ENCODE peak calls at places on chromosome 1, in eight cellular contexts. One of them, this sample, is unnamed.

GRCh38 chr1:93471911-93472310 is 24.0 kb downstream of the FNBP1L start:
- DNase-seq in SJSA1: no peak
- DNase-seq in esophagus muscularis mucosa: no peak
- DNase-seq in effector memory CD4-positive, alpha-beta T cell: no peak
- DNase-seq in uterus: no peak
- DNase-seq in AG04450: peak
- DNase-seq in IMR-90: peak
- DNase-seq in mammary epithelial cell: peak
- DNase-seq in this sample: no peak

GRCh38 chr1:219676012-219676770 is 63.3 kb upstream of the ZC3H11B start:
- DNase-seq in SJSA1: no peak
- DNase-seq in esophagus muscularis mucosa: no peak
- DNase-seq in effector memory CD4-positive, alpha-beta T cell: no peak
- DNase-seq in uterus: no peak
- DNase-seq in AG04450: no peak
- DNase-seq in IMR-90: peak
- DNase-seq in mammary epithelial cell: no peak
- DNase-seq in this sample: no peak

GRCh38 chr1:41518471-41518870 is 34.0 kb upstream of the EDN2 start:
- DNase-seq in SJSA1: no peak
- DNase-seq in esophagus muscularis mucosa: no peak
- DNase-seq in effector memory CD4-positive, alpha-beta T cell: no peak
- DNase-seq in uterus: no peak
- DNase-seq in AG04450: no peak
- DNase-seq in IMR-90: no peak
- DNase-seq in mammary epithelial cell: no peak
- DNase-seq in this sample: no peak

GRCh38 chr1:53754484-53755312 is 15.7 kb upstream of the GLIS1 start:
- DNase-seq in SJSA1: peak
- DNase-seq in esophagus muscularis mucosa: no peak
- DNase-seq in effector memory CD4-positive, alpha-beta T cell: no peak
- DNase-seq in uterus: no peak
- DNase-seq in AG04450: no peak
- DNase-seq in IMR-90: peak
- DNase-seq in mammary epithelial cell: peak
- DNase-seq in this sample: no peak

GRCh38 chr1:53107570-53108322 is 34.7 kb downstream of the SLC1A7 start:
- DNase-seq in SJSA1: peak
- DNase-seq in esophagus muscularis mucosa: no peak
- DNase-seq in effector memory CD4-positive, alpha-beta T cell: no peak
- DNase-seq in uterus: no peak
- DNase-seq in AG04450: peak
- DNase-seq in IMR-90: peak
- DNase-seq in mammary epithelial cell: no peak
- DNase-seq in this sample: no peak

GRCh38 chr1:77831976-77832695 is 52.7 kb downstream of the MIGA1 start:
- DNase-seq in SJSA1: peak
- DNase-seq in esophagus muscularis mucosa: no peak
- DNase-seq in effector memory CD4-positive, alpha-beta T cell: no peak
- DNase-seq in uterus: no peak
- DNase-seq in AG04450: no peak
- DNase-seq in IMR-90: peak
- DNase-seq in mammary epithelial cell: no peak
- DNase-seq in this sample: no peak

GRCh38 chr1:147515046-147515869 is 26.0 kb upstream of the BCL9 start:
- DNase-seq in SJSA1: no peak
- DNase-seq in esophagus muscularis mucosa: no peak
- DNase-seq in effector memory CD4-positive, alpha-beta T cell: no peak
- DNase-seq in uterus: no peak
- DNase-seq in AG04450: no peak
- DNase-seq in IMR-90: peak
- DNase-seq in mammary epithelial cell: peak
- DNase-seq in this sample: peak

GRCh38 chr1:155320661-155321576 is at the start of gene RUSC1:
- DNase-seq in SJSA1: no peak
- DNase-seq in esophagus muscularis mucosa: no peak
- DNase-seq in effector memory CD4-positive, alpha-beta T cell: peak
- DNase-seq in uterus: peak
- DNase-seq in AG04450: no peak
- DNase-seq in IMR-90: peak
- DNase-seq in mammary epithelial cell: no peak
- DNase-seq in this sample: peak

GRCh38 chr1:88056880-88057279 is 627.2 kb upstream of the PKN2 start:
- DNase-seq in SJSA1: no peak
- DNase-seq in esophagus muscularis mucosa: no peak
- DNase-seq in effector memory CD4-positive, alpha-beta T cell: no peak
- DNase-seq in uterus: no peak
- DNase-seq in AG04450: no peak
- DNase-seq in IMR-90: no peak
- DNase-seq in mammary epithelial cell: no peak
- DNase-seq in this sample: no peak

GRCh38 chr1:203643213-203644045 is 16.8 kb downstream of the ATP2B4 start:
- DNase-seq in SJSA1: peak
- DNase-seq in esophagus muscularis mucosa: no peak
- DNase-seq in effector memory CD4-positive, alpha-beta T cell: no peak
- DNase-seq in uterus: no peak
- DNase-seq in AG04450: no peak
- DNase-seq in IMR-90: peak
- DNase-seq in mammary epithelial cell: peak
- DNase-seq in this sample: no peak

GRCh38 chr1:61490924-61491323 is 234.0 kb downstream of the TM2D1 start:
- DNase-seq in SJSA1: no peak
- DNase-seq in esophagus muscularis mucosa: no peak
- DNase-seq in effector memory CD4-positive, alpha-beta T cell: no peak
- DNase-seq in uterus: peak
- DNase-seq in AG04450: no peak
- DNase-seq in IMR-90: no peak
- DNase-seq in mammary epithelial cell: no peak
- DNase-seq in this sample: no peak
- H3K27ac ChIP-seq in SJSA1: no peak
- H3K27ac ChIP-seq in esophagus muscularis mucosa: peak
- H3K27ac ChIP-seq in effector memory CD4-positive, alpha-beta T cell: no peak
- H3K27ac ChIP-seq in uterus: peak
- H3K27ac ChIP-seq in AG04450: no peak
- H3K27ac ChIP-seq in IMR-90: no peak
- H3K27ac ChIP-seq in mammary epithelial cell: no peak
- H3K27ac ChIP-seq in this sample: no peak

GRCh38 chr1:8905582-8906191 is 27.2 kb upstream of the ENO1 start:
- DNase-seq in SJSA1: peak
- DNase-seq in esophagus muscularis mucosa: no peak
- DNase-seq in effector memory CD4-positive, alpha-beta T cell: no peak
- DNase-seq in uterus: no peak
- DNase-seq in AG04450: no peak
- DNase-seq in IMR-90: no peak
- DNase-seq in mammary epithelial cell: peak
- DNase-seq in this sample: no peak

GRCh38 chr1:8899046-8899445 is 20.6 kb upstream of the ENO1 start:
- DNase-seq in SJSA1: no peak
- DNase-seq in esophagus muscularis mucosa: no peak
- DNase-seq in effector memory CD4-positive, alpha-beta T cell: no peak
- DNase-seq in uterus: no peak
- DNase-seq in AG04450: no peak
- DNase-seq in IMR-90: no peak
- DNase-seq in mammary epithelial cell: no peak
- DNase-seq in this sample: no peak

GRCh38 chr1:8903908-8904650 is 25.6 kb upstream of the ENO1 start:
- DNase-seq in SJSA1: peak
- DNase-seq in esophagus muscularis mucosa: no peak
- DNase-seq in effector memory CD4-positive, alpha-beta T cell: no peak
- DNase-seq in uterus: peak
- DNase-seq in AG04450: peak
- DNase-seq in IMR-90: peak
- DNase-seq in mammary epithelial cell: peak
- DNase-seq in this sample: peak

GRCh38 chr1:8903410-8903809 is 24.9 kb upstream of the ENO1 start:
- DNase-seq in SJSA1: no peak
- DNase-seq in esophagus muscularis mucosa: no peak
- DNase-seq in effector memory CD4-positive, alpha-beta T cell: no peak
- DNase-seq in uterus: no peak
- DNase-seq in AG04450: no peak
- DNase-seq in IMR-90: no peak
- DNase-seq in mammary epithelial cell: peak
- DNase-seq in this sample: no peak

GRCh38 chr1:8902765-8903164 is 24.3 kb upstream of the ENO1 start:
- DNase-seq in SJSA1: no peak
- DNase-seq in esophagus muscularis mucosa: no peak
- DNase-seq in effector memory CD4-positive, alpha-beta T cell: no peak
- DNase-seq in uterus: no peak
- DNase-seq in AG04450: no peak
- DNase-seq in IMR-90: peak
- DNase-seq in mammary epithelial cell: peak
- DNase-seq in this sample: no peak
- H3K27ac ChIP-seq in SJSA1: no peak
- H3K27ac ChIP-seq in esophagus muscularis mucosa: no peak
- H3K27ac ChIP-seq in effector memory CD4-positive, alpha-beta T cell: no peak
- H3K27ac ChIP-seq in uterus: no peak
- H3K27ac ChIP-seq in AG04450: peak
- H3K27ac ChIP-seq in IMR-90: no peak
- H3K27ac ChIP-seq in mammary epithelial cell: peak
- H3K27ac ChIP-seq in this sample: peak

DNA sequence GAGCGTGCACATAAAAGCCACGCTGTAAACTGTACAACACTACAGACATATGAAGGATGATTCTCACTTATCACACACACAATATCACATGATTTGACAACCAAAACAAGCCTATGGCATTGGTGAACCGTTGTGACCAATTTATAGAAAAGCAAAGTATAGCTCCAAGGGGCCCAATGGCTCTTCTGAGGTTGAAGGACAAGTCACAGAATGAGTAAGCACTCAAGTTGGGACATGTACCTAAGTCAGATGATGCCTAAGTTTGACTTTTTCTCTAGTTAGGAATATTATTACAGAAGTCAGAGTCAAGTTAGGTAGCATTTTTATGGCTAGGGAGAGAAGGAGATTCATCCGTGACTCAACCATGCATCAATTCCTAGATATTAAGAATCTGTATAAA is 45.7 kb downstream of the PLPP3 start:
- DNase-seq in SJSA1: no peak
- DNase-seq in esophagus muscularis mucosa: no peak
- DNase-seq in effector memory CD4-positive, alpha-beta T cell: no peak
- DNase-seq in uterus: no peak
- DNase-seq in AG04450: no peak
- DNase-seq in IMR-90: no peak
- DNase-seq in mammary epithelial cell: peak
- DNase-seq in this sample: peak
- H3K27ac ChIP-seq in SJSA1: no peak
- H3K27ac ChIP-seq in esophagus muscularis mucosa: no peak
- H3K27ac ChIP-seq in effector memory CD4-positive, alpha-beta T cell: no peak
- H3K27ac ChIP-seq in uterus: no peak
- H3K27ac ChIP-seq in AG04450: no peak
- H3K27ac ChIP-seq in IMR-90: no peak
- H3K27ac ChIP-seq in mammary epithelial cell: no peak
- H3K27ac ChIP-seq in this sample: no peak

DNA sequence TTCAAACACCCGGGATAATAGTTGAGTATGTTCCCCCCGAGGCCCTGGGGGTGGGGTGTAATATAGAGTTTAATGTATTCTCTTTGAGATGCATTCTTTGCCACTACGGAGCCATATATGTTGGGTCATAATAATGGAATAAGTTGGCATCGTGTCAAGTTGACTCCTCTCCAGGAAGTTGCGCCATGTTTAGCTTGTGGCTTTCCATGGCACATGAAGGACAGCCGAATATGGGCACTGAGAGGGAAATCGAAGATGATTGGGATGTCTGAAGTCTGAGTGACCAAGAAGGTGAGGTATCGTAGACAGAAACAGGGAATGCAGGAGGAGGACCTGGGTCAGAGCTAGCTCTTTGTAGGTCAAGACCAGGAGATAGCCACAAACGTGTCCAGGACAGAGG is 92.6 kb downstream of the PAX7 start:
- DNase-seq in SJSA1: no peak
- DNase-seq in esophagus muscularis mucosa: no peak
- DNase-seq in effector memory CD4-positive, alpha-beta T cell: no peak
- DNase-seq in uterus: no peak
- DNase-seq in AG04450: no peak
- DNase-seq in IMR-90: no peak
- DNase-seq in mammary epithelial cell: no peak
- DNase-seq in this sample: no peak
- H3K27ac ChIP-seq in SJSA1: no peak
- H3K27ac ChIP-seq in esophagus muscularis mucosa: no peak
- H3K27ac ChIP-seq in effector memory CD4-positive, alpha-beta T cell: no peak
- H3K27ac ChIP-seq in uterus: no peak
- H3K27ac ChIP-seq in AG04450: no peak
- H3K27ac ChIP-seq in IMR-90: no peak
- H3K27ac ChIP-seq in mammary epithelial cell: no peak
- H3K27ac ChIP-seq in this sample: no peak